ENCODE peak calls at places on chromosomes 13 and 19, in seven cellular contexts. V is stimulated activated CD4-positive, alpha-beta T cell treated with anti-CD3 and anti-CD28 coated beads, Interleukin-15, amount 100 ng/mL, for 1 hour; F is heart left ventricle; Y is stimulated activated naive CD8-positive, alpha-beta T cell treated with anti-CD3 and anti-CD28 coated beads, Interleukin-15, amount 100 ng/mL, for 72 hours; U is ecto neural progenitor cell; M is left ventricle myocardium inferior; E is activated T-cell treated with anti-CD3 and anti-CD28 coated beads, Interleukin-2, amount 50 U/mL, for 1 hour. J is an unnamed sample.

GRCh38 chr13:75618308-75618707 is 17.8 kb upstream of the LMO7 start:
- DNase-seq in V (no peak), F (no peak), Y (no peak), U (no peak), M (no peak), E (no peak), J (no peak)

GRCh38 chr13:109146912-109147624 is 517.7 kb downstream of the MYO16 start:
- DNase-seq in V (no peak), F (no peak), Y (no peak), U (no peak), M (no peak), E (no peak), J (no peak)

GRCh38 chr19:11324079-11324661 is 15.3 kb downstream of the RAB3D start:
- DNase-seq in V (no peak), F (peak; percentile 65), Y (peak; percentile 36), U (no peak), M (peak; percentile 74), E (no peak), J (peak; percentile 82)

GRCh38 chr19:38506723-38507550 is 73.4 kb downstream of the RYR1 start:
- DNase-seq in V (peak; percentile 86), F (peak; percentile 33), Y (peak; percentile 83), U (peak; percentile 91), M (peak; percentile 54), E (peak; percentile 24), J (peak; percentile 86)

GRCh38 chr19:17797397-17798201 is 2.7 kb downstream of the B3GNT3 start:
- DNase-seq in V (no peak), F (no peak), Y (no peak), U (no peak), M (no peak), E (no peak), J (no peak)

GRCh38 chr19:35977446-35978222 is 17.4 kb upstream of the SDHAF1 start:
- DNase-seq in V (no peak), F (no peak), Y (peak; percentile 43), U (peak; percentile 72), M (no peak), E (no peak), J (no peak)

GRCh38 chr19:15418112-15418587 is 638 bp downstream of the AKAP8L start:
- DNase-seq in V (no peak), F (no peak), Y (no peak), U (no peak), M (no peak), E (no peak), J (no peak)

GRCh38 chr19:5293607-5294089 is 47.0 kb downstream of the PTPRS start:
- DNase-seq in V (no peak), F (no peak), Y (peak; percentile 15), U (peak; percentile 92), M (no peak), E (no peak), J (peak; percentile 44)

GRCh38 chr19:35908977-35909683 is 1.0 kb upstream of the TYROBP start:
- DNase-seq in V (no peak), F (peak; percentile 77), Y (no peak), U (no peak), M (peak; percentile 77), E (no peak), J (peak; percentile 77)

GRCh38 chr19:50376166-50377050 is at the start of gene NR1H2:
- DNase-seq in V (peak; percentile 85), F (peak; percentile 96), Y (peak; percentile 90), U (peak; percentile 94), M (peak; percentile 94), E (peak; percentile 96), J (peak; percentile 95)

GRCh38 chr19:22595918-22596341 is 38.2 kb upstream of the ZNF492 start:
- DNase-seq in V (no peak), F (peak; percentile 57), Y (no peak), U (no peak), M (peak; percentile 57), E (no peak), J (peak; percentile 80)

GRCh38 chr13:112679932-112680677 is 9.7 kb upstream of the ATP11A start:
- DNase-seq in V (no peak), F (no peak), Y (no peak), U (peak; percentile 37), M (no peak), E (no peak), J (no peak)

GRCh38 chr13:91623151-91623550 is 224.7 kb downstream of the GPC5 start:
- DNase-seq in V (no peak), F (no peak), Y (no peak), U (no peak), M (no peak), E (no peak), J (no peak)

GRCh38 chr13:112446347-112446861 is 70.2 kb downstream of the SPACA7 start:
- DNase-seq in V (no peak), F (no peak), Y (no peak), U (peak; percentile 37), M (no peak), E (no peak), J (no peak)

GRCh38 chr13:74200081-74200480 is 65.9 kb upstream of the KLF12 start:
- DNase-seq in V (no peak), F (no peak), Y (no peak), U (no peak), M (no peak), E (no peak), J (no peak)

GRCh38 chr19:9936151-9937000 is at the start of gene OLFM2:
- DNase-seq in V (no peak), F (peak; percentile 13), Y (no peak), U (peak; percentile 85), M (peak; percentile 34), E (peak; percentile 34), J (peak; percentile 42)

GRCh38 chr13:91406619-91407018 is 8.2 kb downstream of the GPC5 start:
- DNase-seq in V (no peak), F (no peak), Y (peak; percentile 20), U (peak; percentile 55), M (no peak), E (no peak), J (no peak)

GRCh38 chr19:13363235-13363634 is 143.0 kb downstream of the CACNA1A start:
- DNase-seq in V (no peak), F (no peak), Y (no peak), U (no peak), M (no peak), E (no peak), J (no peak)

GRCh38 chr19:4077800-4078683 is 11.3 kb upstream of the ZBTB7A start:
- DNase-seq in V (no peak), F (peak; percentile 87), Y (peak; percentile 55), U (no peak), M (peak; percentile 87), E (peak; percentile 49), J (peak; percentile 84)

GRCh38 chr19:42175952-42176648 is 41.4 kb downstream of the DEDD2 start:
- DNase-seq in V (no peak), F (no peak), Y (peak; percentile 24), U (no peak), M (no peak), E (no peak), J (no peak)

GRCh38 chr19:50567052-50567841 is 988 bp downstream of the LRRC4B start:
- DNase-seq in V (no peak), F (no peak), Y (no peak), U (peak; percentile 71), M (no peak), E (no peak), J (no peak)

GRCh38 chr13:61954092-61954491 is 538.4 kb upstream of the PCDH20 start:
- DNase-seq in V (no peak), F (no peak), Y (no peak), U (no peak), M (no peak), E (no peak), J (no peak)

GRCh38 chr19:4310247-4311121 is 6.1 kb downstream of the FSD1 start:
- DNase-seq in V (no peak), F (no peak), Y (no peak), U (no peak), M (no peak), E (no peak), J (no peak)

GRCh38 chr13:111939285-111940278 is 127.4 kb upstream of the SOX1 start:
- DNase-seq in V (no peak), F (no peak), Y (no peak), U (peak; percentile 25), M (no peak), E (no peak), J (no peak)

GRCh38 chr13:94481966-94482365 is 2.5 kb upstream of the DCT start:
- DNase-seq in V (no peak), F (no peak), Y (no peak), U (no peak), M (peak; percentile 22), E (no peak), J (peak; percentile 43)

GRCh38 chr19:14370169-14370998 is 10.9 kb upstream of the ADGRE5 start:
- DNase-seq in V (no peak), F (no peak), Y (peak; percentile 47), U (no peak), M (no peak), E (peak; percentile 69), J (no peak)